ENCODE peak calls at places on chromosomes 3 and 15, in ten cellular contexts. M, I, A, R, C, E, U, X, J and Q are unnamed samples.

GRCh38 chr15:28109626-28110415 is 10.7 kb upstream of the OCA2 start:
- DNase-seq in I (no peak), R (no peak), C (peak), E (no peak), M (no peak), A (no peak), X (no peak), J (no peak), U (peak), Q (no peak)

GRCh38 chr15:86336051-86336788 is 256.5 kb downstream of the AGBL1 start:
- DNase-seq in U (no peak), M (no peak), R (peak), C (no peak), J (no peak), X (no peak), A (peak), E (no peak), I (no peak), Q (no peak)

GRCh38 chr15:101043011-101043410 is 123.9 kb downstream of the LRRK1 start:
- DNase-seq in A (no peak), M (no peak), R (no peak), X (no peak), U (no peak), C (peak), E (no peak), J (no peak), I (no peak), Q (no peak)

GRCh38 chr15:52287114-52287513 is 8.5 kb downstream of the MYO5C start:
- DNase-seq in E (no peak), R (no peak), J (no peak), X (no peak), I (no peak), U (no peak), A (no peak), M (no peak), C (peak), Q (no peak)

GRCh38 chr3:15693340-15693739 is 91.8 kb downstream of the BTD start:
- DNase-seq in J (no peak), E (no peak), A (no peak), I (no peak), M (no peak), X (no peak), U (no peak), C (no peak), R (peak), Q (no peak)

GRCh38 chr15:78822514-78822913 is 11.2 kb upstream of the ADAMTS7 start:
- DNase-seq in C (no peak), X (no peak), U (no peak), J (no peak), A (peak), R (no peak), M (no peak), I (no peak), E (no peak), Q (no peak)

GRCh38 chr3:197125601-197126000 is 96.0 kb upstream of the MELTF start:
- DNase-seq in M (no peak), A (peak), J (no peak), R (peak), E (no peak), I (no peak), U (no peak), X (no peak), C (no peak), Q (peak)

GRCh38 chr15:51669381-51669780 is 11.9 kb upstream of the SCG3 start:
- DNase-seq in I (no peak), C (no peak), J (no peak), E (no peak), A (no peak), M (no peak), X (no peak), R (no peak), U (no peak), Q (no peak)

GRCh38 chr3:178754852-178755510 is 218.7 kb downstream of the KCNMB2 start:
- DNase-seq in U (peak), J (no peak), R (no peak), X (peak), C (no peak), I (no peak), M (no peak), E (peak), A (no peak), Q (no peak)

GRCh38 chr3:138049157-138049919 is 39.4 kb downstream of the CLDN18 start:
- DNase-seq in X (no peak), C (no peak), A (peak), I (peak), R (peak), J (no peak), M (no peak), U (no peak), E (no peak), Q (peak)

GRCh38 chr3:58260733-58261132 is 23.1 kb downstream of the ABHD6 start:
- DNase-seq in M (peak), U (peak), A (peak), J (no peak), X (no peak), I (no peak), E (no peak), R (peak), C (no peak), Q (no peak)

GRCh38 chr3:9147215-9147895 is 102.1 kb downstream of the SRGAP3 start:
- DNase-seq in R (peak), E (no peak), C (no peak), U (no peak), A (no peak), X (no peak), I (no peak), M (no peak), J (no peak), Q (no peak)

GRCh38 chr3:157475921-157476395 is 27.3 kb downstream of the VEPH1 start:
- DNase-seq in C (no peak), M (peak), R (peak), U (peak), E (no peak), J (no peak), A (peak), I (no peak), X (no peak), Q (peak)

GRCh38 chr15:62163847-62164499 is 1.1 kb downstream of the C2CD4B start:
- DNase-seq in C (no peak), J (no peak), M (no peak), E (no peak), R (no peak), A (peak), I (no peak), U (peak), X (no peak), Q (no peak)

GRCh38 chr3:43181202-43181910 is 75.5 kb upstream of the POMGNT2 start:
- DNase-seq in J (peak), I (no peak), U (no peak), M (peak), A (no peak), E (no peak), X (no peak), R (no peak), C (peak), Q (no peak)

GRCh38 chr3:170532573-170532972 is 53.3 kb downstream of the SLC7A14 start:
- DNase-seq in X (no peak), U (peak), C (no peak), M (no peak), A (no peak), R (no peak), J (no peak), I (no peak), E (no peak), Q (no peak)

GRCh38 chr15:75117993-75118392 is 83.7 kb upstream of the C15orf39 start:
- DNase-seq in C (no peak), U (no peak), R (no peak), A (no peak), I (no peak), J (no peak), E (no peak), X (no peak), M (no peak), Q (no peak)

GRCh38 chr3:184636774-184637316 is 75.0 kb downstream of the MAGEF1 start:
- DNase-seq in J (peak), M (peak), I (peak), C (no peak), X (no peak), A (peak), E (no peak), R (peak), U (peak), Q (no peak)

GRCh38 chr3:16697437-16698258 is 92.4 kb upstream of the DAZL start:
- DNase-seq in U (no peak), E (no peak), R (peak), J (no peak), M (no peak), I (no peak), X (no peak), A (peak), C (no peak), Q (no peak)

GRCh38 chr3:185688808-185689207 is 102.7 kb downstream of the SENP2 start:
- DNase-seq in X (no peak), U (peak), J (no peak), M (peak), I (peak), C (no peak), A (peak), R (peak), E (no peak), Q (peak)

GRCh38 chr15:72318408-72318942 is 1.5 kb downstream of the CELF6 start:
- DNase-seq in M (no peak), A (no peak), J (no peak), E (no peak), X (no peak), I (no peak), U (peak), C (no peak), R (no peak), Q (no peak)

GRCh38 chr15:23516866-23517265 is 48.6 kb upstream of the MKRN3 start:
- DNase-seq in R (no peak), A (no peak), X (no peak), E (peak), U (no peak), J (no peak), I (no peak), M (no peak), C (no peak), Q (no peak)

GRCh38 chr15:53811530-53811929 is 52.1 kb upstream of the WDR72 start:
- DNase-seq in X (peak), A (peak), R (no peak), U (peak), E (peak), I (no peak), C (no peak), J (no peak), M (peak), Q (peak)

GRCh38 chr3:134065252-134065651 is 35.5 kb upstream of the SLCO2A1 start:
- DNase-seq in J (no peak), R (no peak), M (no peak), I (no peak), U (no peak), E (no peak), A (no peak), X (no peak), C (no peak), Q (no peak)

GRCh38 chr3:46114324-46114988 is 87.2 kb upstream of the XCR1 start:
- DNase-seq in A (peak), J (no peak), M (peak), I (peak), R (peak), E (no peak), X (no peak), U (no peak), C (no peak), Q (peak)

GRCh38 chr3:171503817-171504216 is 43.6 kb upstream of the TNIK start:
- DNase-seq in C (no peak), M (no peak), I (no peak), X (no peak), J (no peak), E (no peak), U (no peak), R (no peak), A (no peak), Q (no peak)

GRCh38 chr3:126554560-126555525 is 3.9 kb downstream of the C3orf22 start:
- DNase-seq in U (no peak), A (no peak), X (no peak), R (no peak), M (no peak), E (no peak), J (no peak), I (no peak), C (peak), Q (no peak)

GRCh38 chr15:100114100-100114499 is 227.7 kb downstream of the ADAMTS17 start:
- DNase-seq in R (peak), M (peak), I (no peak), E (peak), C (no peak), J (no peak), X (no peak), A (peak), U (no peak), Q (no peak)

GRCh38 chr15:90598053-90598577 is 68.4 kb downstream of the CRTC3 start:
- DNase-seq in J (no peak), U (no peak), A (peak), X (no peak), M (peak), R (no peak), C (peak), E (peak), I (no peak), Q (no peak)

GRCh38 chr3:160564205-160564922 is 1.0 kb downstream of the KPNA4 start:
- DNase-seq in C (no peak), J (peak), E (peak), R (no peak), I (no peak), U (peak), X (peak), A (no peak), M (peak), Q (peak)

GRCh38 chr3:132006605-132007204 is 28.1 kb downstream of the CPNE4 start:
- DNase-seq in J (no peak), M (peak), C (no peak), E (peak), U (peak), R (peak), I (peak), X (peak), A (peak), Q (peak)

GRCh38 chr3:119322021-119322522 is 27.9 kb downstream of the ARHGAP31 start:
- DNase-seq in A (peak), I (no peak), C (no peak), R (peak), X (no peak), J (no peak), U (no peak), M (peak), E (no peak), Q (peak)